ENCODE peak calls at places on chromosomes 2 and 18, in nine cellular contexts. Y is astrocyte, A is AG04450, J is GM23248, I is T-helper 1 cell, P is DMS79, M is posterior cingulate gyrus, O is vagina, C is AG09309. X is an unnamed sample.

GRCh38 chr2:69798909-69799526 is 30.4 kb upstream of the GMCL1 start:
- DNase-seq in P (no peak), I (no peak), M (no peak), C (no peak), J (peak), A (peak), O (no peak), Y (peak), X (no peak)

GRCh38 chr2:200602584-200602983 is 16.8 kb downstream of the AOX1 start:
- DNase-seq in P (no peak), C (no peak), A (no peak), J (no peak), O (no peak), I (no peak), M (no peak), Y (no peak), X (no peak)

GRCh38 chr2:81093031-81093430 is 788.5 kb upstream of the LRRTM1 start:
- DNase-seq in O (no peak), Y (no peak), C (no peak), I (no peak), P (no peak), M (no peak), A (no peak), J (no peak), X (no peak)

GRCh38 chr2:99697811-99698568 is 208.2 kb upstream of the REV1 start:
- DNase-seq in A (peak), O (no peak), J (peak), M (no peak), P (no peak), C (peak), Y (peak), I (no peak), X (peak)

GRCh38 chr18:62741118-62741566 is 25.8 kb downstream of the PHLPP1 start:
- DNase-seq in C (no peak), I (no peak), J (peak), M (no peak), P (no peak), A (no peak), O (no peak), Y (peak), X (no peak)

GRCh38 chr2:50065845-50066244 is 911.5 kb upstream of the FSHR start:
- DNase-seq in C (no peak), P (no peak), A (no peak), J (no peak), I (no peak), O (no peak), M (no peak), Y (no peak), X (no peak)

GRCh38 chr2:28164280-28164801 is 228.3 kb upstream of the FOSL2 start:
- DNase-seq in M (no peak), I (no peak), O (no peak), C (no peak), Y (no peak), J (no peak), P (peak), A (peak), X (no peak)

GRCh38 chr18:12973562-12974213 is 17.5 kb upstream of the CEP192 start:
- DNase-seq in J (peak), Y (no peak), C (no peak), O (no peak), I (no peak), M (no peak), P (no peak), A (no peak), X (no peak)

GRCh38 chr2:234256516-234256915 is 206.0 kb downstream of the SPP2 start:
- DNase-seq in I (no peak), M (no peak), Y (no peak), O (no peak), A (no peak), P (no peak), J (no peak), C (no peak), X (no peak)

GRCh38 chr2:27798948-27799645 is 27.6 kb downstream of the MRPL33 start:
- DNase-seq in M (peak), C (peak), I (no peak), Y (peak), P (no peak), O (no peak), A (peak), J (peak), X (peak)

GRCh38 chr2:168912466-168913170 is 11.5 kb downstream of the G6PC2 start:
- DNase-seq in J (peak), C (no peak), M (peak), Y (peak), O (no peak), A (no peak), I (no peak), P (no peak), X (no peak)

GRCh38 chr2:119218478-119219064 is 5.1 kb upstream of the STEAP3 start:
- DNase-seq in I (no peak), M (peak), C (no peak), Y (peak), A (peak), P (peak), J (peak), O (no peak), X (peak)

GRCh38 chr2:234497592-234498023 is 727 bp upstream of the ARL4C start:
- DNase-seq in P (no peak), C (no peak), J (no peak), I (no peak), Y (no peak), M (no peak), O (no peak), A (no peak), X (no peak)

GRCh38 chr18:11883153-11883552 is 25.0 kb downstream of the MPPE1 start:
- DNase-seq in J (no peak), Y (no peak), A (no peak), P (no peak), C (no peak), M (no peak), I (no peak), O (no peak), X (no peak)

GRCh38 chr2:232632904-232633412 is 446 bp upstream of the EFHD1 start:
- DNase-seq in I (no peak), C (no peak), M (peak), A (no peak), O (no peak), Y (no peak), P (no peak), J (peak), X (no peak)

GRCh38 chr2:164843346-164843841 is 1.8 kb upstream of the COBLL1 start:
- DNase-seq in A (no peak), P (no peak), Y (no peak), C (peak), O (no peak), J (peak), M (no peak), I (no peak), X (no peak)

GRCh38 chr2:13652531-13653313 is 936.0 kb downstream of the TRIB2 start:
- DNase-seq in M (no peak), J (peak), O (no peak), C (no peak), Y (peak), P (no peak), A (peak), I (no peak), X (no peak)

GRCh38 chr2:236544362-236544761 is 25.3 kb upstream of the ACKR3 start:
- DNase-seq in I (no peak), A (no peak), O (no peak), C (no peak), M (no peak), Y (no peak), P (no peak), J (no peak), X (no peak)

GRCh38 chr2:36516136-36516870 is 81.7 kb downstream of the FEZ2 start:
- DNase-seq in P (no peak), Y (peak), O (no peak), C (no peak), M (no peak), I (no peak), A (no peak), J (peak), X (no peak)

GRCh38 chr18:33596178-33596854 is 18.3 kb downstream of the ASXL3 start:
- DNase-seq in J (peak), A (no peak), C (no peak), P (no peak), O (no peak), Y (peak), M (no peak), I (no peak), X (no peak)

GRCh38 chr2:112839407-112840067 is 3.0 kb upstream of the IL1B start:
- DNase-seq in C (no peak), J (peak), O (no peak), P (no peak), I (no peak), A (no peak), M (no peak), Y (no peak), X (no peak)